ENCODE peak calls at places on chromosomes 3 and 15, in four cellular contexts. K is fibroblast of villous mesenchyme, W is mammary epithelial cell, D is body of pancreas. Y is an unnamed sample.

GRCh38 chr3:194375473-194375872 is 5.9 kb upstream of the LRRC15 start:
- DNase-seq in K (no peak), W (no peak), D (no peak), Y (no peak)

GRCh38 chr3:128587391-128587790 is 63.2 kb downstream of the RPN1 start:
- DNase-seq in K (no peak), W (peak), D (no peak), Y (no peak)

GRCh38 chr3:177463863-177464262 is 266.6 kb upstream of the TBL1XR1 start:
- DNase-seq in K (peak), W (no peak), D (no peak), Y (peak)

GRCh38 chr3:149592758-149593240 is 65.0 kb downstream of the WWTR1 start:
- DNase-seq in K (no peak), W (peak), D (no peak), Y (no peak)

GRCh38 chr3:185926445-185926844 is 11.4 kb downstream of the TRA2B start:
- DNase-seq in K (no peak), W (no peak), D (no peak), Y (no peak)

GRCh38 chr3:11626084-11626463 is 17.6 kb downstream of the VGLL4 start:
- DNase-seq in K (no peak), W (no peak), D (no peak), Y (no peak)

GRCh38 chr3:143001034-143001368 is 369 bp upstream of the U2SURP start:
- DNase-seq in K (no peak), W (no peak), D (no peak), Y (no peak)

GRCh38 chr3:134423153-134423552 is 48.9 kb upstream of the AMOTL2 start:
- DNase-seq in K (peak), W (no peak), D (no peak), Y (peak)

GRCh38 chr3:51389423-51390183 is 1.5 kb upstream of the RBM15B start:
- DNase-seq in K (peak), W (no peak), D (peak), Y (peak)

GRCh38 chr3:141050576-141050912 is 603 bp upstream of the SPSB4 start:
- DNase-seq in K (no peak), W (no peak), D (no peak), Y (no peak)

GRCh38 chr3:48548731-48549705 is 7.6 kb downstream of the PFKFB4 start:
- DNase-seq in K (peak), W (peak), D (peak), Y (peak)

GRCh38 chr15:87681054-87681453 is 575.5 kb downstream of the NTRK3 start:
- DNase-seq in K (no peak), W (no peak), D (no peak), Y (no peak)

GRCh38 chr3:5187920-5188418 is 462 bp downstream of the EDEM1 start:
- DNase-seq in K (no peak), W (peak), D (peak), Y (peak)

GRCh38 chr3:52218953-52219650 is 6.3 kb downstream of the TLR9 start:
- DNase-seq in K (no peak), W (no peak), D (no peak), Y (no peak)

GRCh38 chr3:126026277-126026751 is 57.3 kb downstream of the ROPN1B start:
- DNase-seq in K (no peak), W (no peak), D (no peak), Y (no peak)

GRCh38 chr3:33975463-33975862 is 177.0 kb downstream of the PDCD6IP start:
- DNase-seq in K (peak), W (no peak), D (no peak), Y (peak)

GRCh38 chr3:33977227-33977626 is 178.8 kb downstream of the PDCD6IP start:
- DNase-seq in K (no peak), W (no peak), D (no peak), Y (no peak)

GRCh38 chr3:33982269-33982798 is 183.9 kb downstream of the PDCD6IP start:
- DNase-seq in K (peak), W (no peak), D (no peak), Y (no peak)

GRCh38 chr3:33980252-33980651 is 181.8 kb downstream of the PDCD6IP start:
- DNase-seq in K (peak), W (peak), D (no peak), Y (peak)
- TF ChIP-seq CTCF in K (peak), W (peak), D (peak), Y (peak)

DNA sequence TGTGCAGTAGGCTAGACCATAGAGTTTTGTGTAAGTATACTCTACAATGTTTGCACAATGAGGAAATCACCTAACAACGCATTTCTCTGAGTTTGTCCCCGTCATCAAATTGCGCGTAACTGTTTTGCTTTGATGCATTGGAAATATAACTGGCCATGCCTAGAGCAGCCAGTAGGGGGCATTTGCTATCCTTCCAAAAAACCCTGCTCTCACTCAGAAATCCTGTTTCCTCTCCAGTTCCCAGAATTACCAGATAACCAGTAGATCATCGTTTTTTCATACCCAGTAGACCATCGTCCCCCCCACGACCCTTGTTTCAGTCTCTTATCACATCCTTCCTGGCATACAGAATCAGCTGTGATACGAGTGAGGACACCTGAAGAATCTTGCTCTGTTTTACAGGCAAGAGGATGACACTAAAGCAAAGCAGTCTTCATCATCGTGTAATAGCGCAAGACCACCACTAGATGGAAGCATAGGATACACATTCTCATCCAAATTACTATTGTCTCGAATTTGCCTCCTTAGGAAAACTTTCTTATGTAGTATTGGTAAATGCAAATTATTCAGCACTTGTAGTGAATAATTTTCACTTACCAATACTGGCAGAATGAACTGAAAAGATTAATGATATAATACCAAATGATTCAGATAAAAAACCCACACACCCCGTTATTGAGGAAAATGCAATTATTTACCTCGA is 4.4 kb upstream of the GABRR3 start:
- DNase-seq in K (peak), W (peak), D (peak), Y (peak)
- H3K4me3 ChIP-seq in K (peak), W (peak), D (no peak), Y (peak)

GRCh38 chr3:172595648-172596393 is 72.6 kb upstream of the TNFSF10 start:
- DNase-seq in K (peak), W (peak), D (peak), Y (peak)
- TF ChIP-seq CTCF in K (peak), W (peak), D (peak), Y (peak)

GRCh38 chr3:155843569-155843968 is 10.7 kb downstream of the SLC33A1 start:
- DNase-seq in K (no peak), W (no peak), D (no peak), Y (no peak)
- H3K4me3 ChIP-seq in K (no peak), W (no peak), D (no peak), Y (no peak)

DNA sequence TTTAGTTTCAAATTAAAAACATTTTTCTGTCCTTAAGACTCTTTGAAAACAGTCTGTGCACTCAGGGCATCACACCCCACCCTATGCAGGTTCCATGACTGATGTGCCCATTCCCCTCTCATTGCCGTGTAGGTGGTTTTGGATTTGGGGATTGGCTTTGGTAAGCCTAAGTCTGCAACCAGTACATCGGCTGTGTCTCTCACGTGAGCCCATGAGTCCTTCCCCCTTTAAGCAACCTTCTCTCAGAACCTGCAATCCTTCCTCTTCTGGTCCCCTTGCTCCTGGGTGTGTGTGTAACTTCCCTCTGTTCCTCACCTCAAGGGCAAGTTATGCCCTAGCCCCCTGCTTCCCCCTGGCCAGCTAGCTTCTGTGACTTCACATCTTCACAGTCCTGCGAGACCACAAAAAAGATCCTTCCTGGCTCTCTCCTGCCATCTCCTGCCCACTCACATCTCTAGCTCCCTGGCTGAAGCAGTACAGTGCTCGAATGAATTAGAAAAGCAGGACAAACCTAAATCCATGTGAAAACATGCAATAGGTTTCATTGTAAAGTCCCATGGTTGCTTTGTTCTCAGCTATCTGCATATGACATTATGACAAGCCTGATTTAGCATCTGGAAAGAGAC is 126.7 kb downstream of the UACA start:
- DNase-seq in K (no peak), W (peak), D (no peak), Y (peak)
- TF ChIP-seq CTCF in K (peak), W (peak), D (no peak), Y (peak)

GRCh38 chr3:147390589-147391569 is 15.5 kb downstream of the ZIC4 start:
- DNase-seq in K (no peak), W (no peak), D (no peak), Y (no peak)

GRCh38 chr3:147389265-147390175 is 16.8 kb downstream of the ZIC4 start:
- DNase-seq in K (no peak), W (no peak), D (no peak), Y (no peak)

GRCh38 chr3:147388395-147389264 is 17.7 kb downstream of the ZIC4 start:
- DNase-seq in K (no peak), W (no peak), D (no peak), Y (no peak)

GRCh38 chr3:147385059-147386012 is 21.0 kb downstream of the ZIC4 start:
- DNase-seq in K (no peak), W (no peak), D (no peak), Y (no peak)

GRCh38 chr3:147387550-147388394 is 18.6 kb downstream of the ZIC4 start:
- DNase-seq in K (no peak), W (no peak), D (no peak), Y (no peak)
- H3K4me3 ChIP-seq in K (no peak), W (no peak), D (no peak), Y (no peak)

GRCh38 chr3:178947738-178948137 is 123.9 kb downstream of the ZMAT3 start:
- DNase-seq in K (no peak), W (no peak), D (no peak), Y (no peak)
- TF ChIP-seq CTCF in K (peak), W (no peak), D (no peak), Y (no peak)

Y was measured in fibroblast of mammary gland.